ENCODE peak calls at places on chromosomes 1 and 21, in nine cellular contexts. I is neural progenitor cell, J is MM.1S, D is pancreas, Y is tibial artery, O is ovary, L is left ventricle myocardium inferior, X is psoas muscle, N is cardiac muscle cell. V is an unnamed sample.

GRCh38 chr21:45073301-45074047 is 906 bp upstream of the ADARB1 start:
- DNase-seq in I (peak; percentile 66), J (no peak), D (peak; percentile 68), Y (no peak), O (peak; percentile 70), L (no peak), X (no peak), N (peak; percentile 59), V (peak; percentile 38)

GRCh38 chr1:223231581-223231980 is 88.5 kb upstream of the TLR5 start:
- DNase-seq in I (no peak), J (no peak), D (no peak), Y (no peak), O (no peak), L (no peak), X (no peak), N (no peak), V (no peak)

GRCh38 chr1:219909476-219909875 is 18.9 kb downstream of the SLC30A10 start:
- DNase-seq in I (no peak), J (no peak), D (no peak), Y (no peak), O (no peak), L (no peak), X (no peak), N (no peak), V (no peak)

GRCh38 chr1:173393655-173393993 is 83.5 kb upstream of the PRDX6 start:
- DNase-seq in I (no peak), J (no peak), D (no peak), Y (no peak), O (no peak), L (no peak), X (no peak), N (no peak), V (no peak)

GRCh38 chr21:44619886-44620285 is 7.0 kb upstream of the KRTAP10-9 start:
- DNase-seq in I (no peak), J (no peak), D (no peak), Y (no peak), O (no peak), L (no peak), X (no peak), N (no peak), V (no peak)

GRCh38 chr1:71882241-71883036 is 399.9 kb downstream of the NEGR1 start:
- DNase-seq in I (no peak), J (no peak), D (no peak), Y (no peak), O (no peak), L (no peak), X (no peak), N (no peak), V (no peak)

GRCh38 chr1:108149796-108150467 is 50.2 kb downstream of the SLC25A24 start:
- DNase-seq in I (no peak), J (no peak), D (no peak), Y (no peak), O (no peak), L (no peak), X (no peak), N (no peak), V (no peak)

GRCh38 chr21:42568377-42568776 is 54.7 kb downstream of the SLC37A1 start:
- DNase-seq in I (no peak), J (no peak), D (no peak), Y (peak; percentile 19), O (peak; percentile 13), L (no peak), X (no peak), N (no peak), V (peak; percentile 3)

GRCh38 chr1:41670558-41670957 is 186.1 kb upstream of the EDN2 start:
- DNase-seq in I (no peak), J (no peak), D (no peak), Y (no peak), O (no peak), L (no peak), X (no peak), N (no peak), V (no peak)

GRCh38 chr1:178727014-178727895 is 2.2 kb downstream of the RALGPS2 start:
- DNase-seq in I (peak; percentile 34), J (no peak), D (no peak), Y (no peak), O (peak; percentile 57), L (no peak), X (no peak), N (peak; percentile 22), V (peak; percentile 18)

GRCh38 chr1:196877964-196878363 is 9.9 kb upstream of the CFHR4 start:
- DNase-seq in I (peak; percentile 77), J (no peak), D (no peak), Y (no peak), O (no peak), L (no peak), X (no peak), N (peak; percentile 34), V (no peak)

GRCh38 chr1:192489748-192490147 is 85.8 kb upstream of the RGS1 start:
- DNase-seq in I (no peak), J (peak; percentile 83), D (peak; percentile 54), Y (peak; percentile 70), O (peak; percentile 45), L (peak; percentile 43), X (no peak), N (peak; percentile 13), V (peak; percentile 66)

GRCh38 chr1:109996476-109996875 is 11.9 kb downstream of the AHCYL1 start:
- DNase-seq in I (no peak), J (no peak), D (no peak), Y (no peak), O (no peak), L (no peak), X (no peak), N (no peak), V (no peak)

GRCh38 chr21:34035619-34036354 is 37.6 kb upstream of the MRPS6 start:
- DNase-seq in I (peak; percentile 41), J (no peak), D (no peak), Y (no peak), O (no peak), L (no peak), X (no peak), N (no peak), V (no peak)

GRCh38 chr21:34034369-34035014 is 38.9 kb upstream of the MRPS6 start:
- DNase-seq in I (peak; percentile 23), J (no peak), D (no peak), Y (no peak), O (no peak), L (no peak), X (no peak), N (no peak), V (no peak)

GRCh38 chr21:34027727-34028461 is 45.5 kb upstream of the MRPS6 start:
- DNase-seq in I (no peak), J (no peak), D (no peak), Y (no peak), O (no peak), L (no peak), X (no peak), N (no peak), V (no peak)

GRCh38 chr21:34029724-34030528 is 43.5 kb upstream of the MRPS6 start:
- DNase-seq in I (peak; percentile 80), J (peak; percentile 82), D (no peak), Y (no peak), O (no peak), L (no peak), X (peak; percentile 20), N (peak; percentile 42), V (peak; percentile 55)

GRCh38 chr21:34031835-34032370 is 41.5 kb upstream of the MRPS6 start:
- DNase-seq in I (no peak), J (peak; percentile 74), D (no peak), Y (no peak), O (no peak), L (no peak), X (no peak), N (no peak), V (no peak)
- H3K9me3 ChIP-seq in I (no peaks in the 10 kb centered on the region), J (no peaks in the 10 kb centered on the region), D (no peaks in the 10 kb centered on the region), Y (no peaks in the 10 kb centered on the region), O (no peaks in the 10 kb centered on the region), L (peaks cover 8% of the 10 kb centered on the region), X (no peaks in the 10 kb centered on the region), N (no peaks in the 10 kb centered on the region), V (no peaks in the 10 kb centered on the region)

GRCh38 chr1:218164930-218165686 is 120.0 kb upstream of the RRP15 start:
- DNase-seq in I (peak; percentile 74), J (peak; percentile 62), D (peak; percentile 23), Y (no peak), O (peak; percentile 25), L (peak; percentile 38), X (peak; percentile 29), N (peak; percentile 61), V (no peak)
- TF ChIP-seq CTCF in I (no peak), J (no peak), D (no peak), Y (no peak), O (no peak), L (no peak), X (no peak), N (no peak), V (no peak)

DNA sequence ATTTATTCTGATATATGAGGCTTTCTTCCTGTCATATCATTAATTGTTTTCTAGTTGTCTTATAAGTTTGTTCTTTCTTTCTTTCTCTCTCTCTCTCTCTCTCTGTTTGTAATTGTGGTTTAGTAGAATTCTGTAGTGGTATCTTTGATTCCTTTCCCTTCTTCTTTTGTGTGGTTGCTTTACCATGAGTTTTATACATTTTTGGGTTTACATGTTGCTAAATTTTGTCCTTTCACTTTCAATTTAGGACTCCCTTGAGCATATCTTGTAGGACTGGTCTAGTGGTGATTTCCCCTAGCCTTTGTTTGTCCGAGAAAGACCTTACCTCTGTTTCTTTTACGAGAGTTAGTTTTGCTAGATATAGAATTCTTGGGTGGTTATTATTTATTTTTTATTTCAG is 162.3 kb upstream of the CHRM3 start:
- DNase-seq in I (no peak), J (peak; percentile 81), D (no peak), Y (no peak), O (no peak), L (no peak), X (no peak), N (no peak), V (no peak)
- H3K9me3 ChIP-seq in I (peaks cover 5% of the 10 kb centered on the region), J (no peaks in the 10 kb centered on the region), D (no peaks in the 10 kb centered on the region), Y (no peaks in the 10 kb centered on the region), O (no peaks in the 10 kb centered on the region), L (peaks cover 86% of the 10 kb centered on the region), X (peaks cover 14% of the 10 kb centered on the region), N (no peaks in the 10 kb centered on the region), V (no peaks in the 10 kb centered on the region)

GRCh38 chr1:200634449-200635122 is 14.0 kb upstream of the KIF14 start:
- DNase-seq in I (no peak), J (no peak), D (no peak), Y (no peak), O (no peak), L (no peak), X (no peak), N (no peak), V (no peak)
- TF ChIP-seq CTCF in I (peak; percentile 25), J (peak; percentile 72), D (no peak), Y (no peak), O (no peak), L (no peak), X (no peak), N (no peak), V (no peak)

DNA sequence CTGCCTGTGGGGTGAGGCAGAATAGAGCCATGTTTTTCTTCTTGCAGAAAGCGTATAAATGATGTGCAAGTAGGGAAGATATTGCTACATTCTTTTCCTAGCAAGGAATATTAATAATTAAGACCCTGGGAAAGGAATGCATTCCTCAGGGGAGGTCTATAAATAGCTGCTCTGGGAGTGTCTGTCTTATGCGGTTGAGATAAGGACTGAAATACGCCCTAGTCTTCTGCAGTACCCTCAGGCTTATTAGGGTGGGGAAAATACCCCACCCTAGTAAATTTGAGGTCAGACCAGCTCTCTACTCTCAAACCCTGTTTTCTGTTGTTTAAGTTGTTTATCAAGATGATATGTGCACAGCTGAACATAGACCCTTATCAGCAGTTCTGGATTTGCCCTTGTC is 155.9 kb upstream of the HMCN1 start:
- DNase-seq in I (no peak), J (no peak), D (no peak), Y (no peak), O (no peak), L (no peak), X (no peak), N (no peak), V (no peak)
- H3K9me3 ChIP-seq in I (no peaks in the 10 kb centered on the region), J (no peaks in the 10 kb centered on the region), D (no peaks in the 10 kb centered on the region), Y (no peaks in the 10 kb centered on the region), O (peaks cover 3% of the 10 kb centered on the region), L (peaks cover 51% of the 10 kb centered on the region), X (peaks cover 5% of the 10 kb centered on the region), N (no peaks in the 10 kb centered on the region), V (no peaks in the 10 kb centered on the region)